ENCODE peak calls at places on chromosomes 6 and 20, in ten cellular contexts. One of them, this sample, is unnamed.

GRCh38 chr6:36427781-36428345 is 14.8 kb downstream of the PXT1 start:
- DNase-seq in bronchial epithelial cell: peak; percentile 46
- DNase-seq in MM.1S: no peak
- DNase-seq in suprapubic skin: no peak
- DNase-seq in stomach: no peak
- DNase-seq in cardiac muscle cell: no peak
- DNase-seq in adrenal gland: no peak
- DNase-seq in AG10803: peak; percentile 53
- DNase-seq in BE2C: no peak
- DNase-seq in left lung: no peak
- DNase-seq in this sample: no peak

GRCh38 chr6:43717822-43718221 is 30.2 kb upstream of the MRPS18A start:
- DNase-seq in bronchial epithelial cell: no peak
- DNase-seq in MM.1S: no peak
- DNase-seq in suprapubic skin: no peak
- DNase-seq in stomach: no peak
- DNase-seq in cardiac muscle cell: no peak
- DNase-seq in adrenal gland: no peak
- DNase-seq in AG10803: no peak
- DNase-seq in BE2C: no peak
- DNase-seq in left lung: no peak
- DNase-seq in this sample: no peak

GRCh38 chr6:168616807-168617756 is 176.1 kb downstream of the SMOC2 start:
- DNase-seq in bronchial epithelial cell: no peak
- DNase-seq in MM.1S: no peak
- DNase-seq in suprapubic skin: no peak
- DNase-seq in stomach: no peak
- DNase-seq in cardiac muscle cell: no peak
- DNase-seq in adrenal gland: no peak
- DNase-seq in AG10803: no peak
- DNase-seq in BE2C: no peak
- DNase-seq in left lung: no peak
- DNase-seq in this sample: no peak

GRCh38 chr6:20400476-20401402 is 940 bp upstream of the E2F3 start:
- DNase-seq in bronchial epithelial cell: peak; percentile 64
- DNase-seq in MM.1S: peak; percentile 26
- DNase-seq in suprapubic skin: peak; percentile 69
- DNase-seq in stomach: no peak
- DNase-seq in cardiac muscle cell: peak; percentile 81
- DNase-seq in adrenal gland: peak; percentile 21
- DNase-seq in AG10803: peak; percentile 24
- DNase-seq in BE2C: peak; percentile 75
- DNase-seq in left lung: peak; percentile 83
- DNase-seq in this sample: no peak

GRCh38 chr20:24470031-24470781 is 777 bp downstream of the SYNDIG1 start:
- DNase-seq in bronchial epithelial cell: no peak
- DNase-seq in MM.1S: peak; percentile 49
- DNase-seq in suprapubic skin: no peak
- DNase-seq in stomach: no peak
- DNase-seq in cardiac muscle cell: peak; percentile 54
- DNase-seq in adrenal gland: no peak
- DNase-seq in AG10803: no peak
- DNase-seq in BE2C: no peak
- DNase-seq in left lung: peak; percentile 79
- DNase-seq in this sample: no peak

GRCh38 chr6:63543982-63544381 is 28.3 kb upstream of the LOC128125822 start:
- DNase-seq in bronchial epithelial cell: no peak
- DNase-seq in MM.1S: no peak
- DNase-seq in suprapubic skin: no peak
- DNase-seq in stomach: no peak
- DNase-seq in cardiac muscle cell: no peak
- DNase-seq in adrenal gland: no peak
- DNase-seq in AG10803: no peak
- DNase-seq in BE2C: no peak
- DNase-seq in left lung: no peak
- DNase-seq in this sample: no peak

GRCh38 chr6:24251339-24251738 is 106.5 kb downstream of the DCDC2 start:
- DNase-seq in bronchial epithelial cell: no peak
- DNase-seq in MM.1S: no peak
- DNase-seq in suprapubic skin: no peak
- DNase-seq in stomach: no peak
- DNase-seq in cardiac muscle cell: no peak
- DNase-seq in adrenal gland: no peak
- DNase-seq in AG10803: no peak
- DNase-seq in BE2C: no peak
- DNase-seq in left lung: no peak
- DNase-seq in this sample: no peak

GRCh38 chr20:3777726-3778629 is 3.3 kb downstream of the SPEF1 start:
- DNase-seq in bronchial epithelial cell: peak; percentile 26
- DNase-seq in MM.1S: no peak
- DNase-seq in suprapubic skin: no peak
- DNase-seq in stomach: peak; percentile 62
- DNase-seq in cardiac muscle cell: peak; percentile 37
- DNase-seq in adrenal gland: no peak
- DNase-seq in AG10803: peak; percentile 36
- DNase-seq in BE2C: peak; percentile 67
- DNase-seq in left lung: peak; percentile 96
- DNase-seq in this sample: no peak

GRCh38 chr6:42390228-42390934 is 61.3 kb downstream of the TRERF1 start:
- DNase-seq in bronchial epithelial cell: no peak
- DNase-seq in MM.1S: no peak
- DNase-seq in suprapubic skin: no peak
- DNase-seq in stomach: no peak
- DNase-seq in cardiac muscle cell: no peak
- DNase-seq in adrenal gland: no peak
- DNase-seq in AG10803: no peak
- DNase-seq in BE2C: no peak
- DNase-seq in left lung: no peak
- DNase-seq in this sample: no peak

GRCh38 chr6:31639449-31639861 is 13.0 kb downstream of the BAG6 start:
- DNase-seq in bronchial epithelial cell: no peak
- DNase-seq in MM.1S: no peak
- DNase-seq in suprapubic skin: no peak
- DNase-seq in stomach: no peak
- DNase-seq in cardiac muscle cell: no peak
- DNase-seq in adrenal gland: no peak
- DNase-seq in AG10803: peak; percentile 69
- DNase-seq in BE2C: no peak
- DNase-seq in left lung: no peak
- DNase-seq in this sample: no peak

GRCh38 chr6:160692369-160692959 is 9.6 kb upstream of the PLG start:
- DNase-seq in bronchial epithelial cell: no peak
- DNase-seq in MM.1S: no peak
- DNase-seq in suprapubic skin: no peak
- DNase-seq in stomach: no peak
- DNase-seq in cardiac muscle cell: no peak
- DNase-seq in adrenal gland: no peak
- DNase-seq in AG10803: no peak
- DNase-seq in BE2C: no peak
- DNase-seq in left lung: no peak
- DNase-seq in this sample: no peak

GRCh38 chr6:127515234-127515793 is 3.8 kb downstream of the MTCL3 start:
- DNase-seq in bronchial epithelial cell: no peak
- DNase-seq in MM.1S: no peak
- DNase-seq in suprapubic skin: no peak
- DNase-seq in stomach: no peak
- DNase-seq in cardiac muscle cell: peak; percentile 64
- DNase-seq in adrenal gland: no peak
- DNase-seq in AG10803: no peak
- DNase-seq in BE2C: no peak
- DNase-seq in left lung: no peak
- DNase-seq in this sample: no peak

GRCh38 chr6:8065519-8065911 is 1.3 kb upstream of the BLOC1S5 start:
- DNase-seq in bronchial epithelial cell: peak; percentile 54
- DNase-seq in MM.1S: no peak
- DNase-seq in suprapubic skin: no peak
- DNase-seq in stomach: no peak
- DNase-seq in cardiac muscle cell: no peak
- DNase-seq in adrenal gland: no peak
- DNase-seq in AG10803: no peak
- DNase-seq in BE2C: no peak
- DNase-seq in left lung: no peak
- DNase-seq in this sample: no peak

GRCh38 chr20:18404172-18404571 is 62.7 kb downstream of the DZANK1 start:
- DNase-seq in bronchial epithelial cell: no peak
- DNase-seq in MM.1S: no peak
- DNase-seq in suprapubic skin: no peak
- DNase-seq in stomach: no peak
- DNase-seq in cardiac muscle cell: no peak
- DNase-seq in adrenal gland: no peak
- DNase-seq in AG10803: peak; percentile 28
- DNase-seq in BE2C: no peak
- DNase-seq in left lung: no peak
- DNase-seq in this sample: no peak

GRCh38 chr20:40703981-40704530 is 15.0 kb upstream of the MAFB start:
- DNase-seq in bronchial epithelial cell: no peak
- DNase-seq in MM.1S: no peak
- DNase-seq in suprapubic skin: no peak
- DNase-seq in stomach: no peak
- DNase-seq in cardiac muscle cell: no peak
- DNase-seq in adrenal gland: no peak
- DNase-seq in AG10803: no peak
- DNase-seq in BE2C: no peak
- DNase-seq in left lung: no peak
- DNase-seq in this sample: no peak

GRCh38 chr20:61436268-61436667 is 184.2 kb downstream of the CDH4 start:
- DNase-seq in bronchial epithelial cell: peak; percentile 71
- DNase-seq in MM.1S: no peak
- DNase-seq in suprapubic skin: no peak
- DNase-seq in stomach: no peak
- DNase-seq in cardiac muscle cell: no peak
- DNase-seq in adrenal gland: no peak
- DNase-seq in AG10803: peak; percentile 79
- DNase-seq in BE2C: no peak
- DNase-seq in left lung: no peak
- DNase-seq in this sample: no peak

GRCh38 chr20:14897608-14898007 is 560.2 kb upstream of the FLRT3 start:
- DNase-seq in bronchial epithelial cell: no peak
- DNase-seq in MM.1S: no peak
- DNase-seq in suprapubic skin: no peak
- DNase-seq in stomach: no peak
- DNase-seq in cardiac muscle cell: no peak
- DNase-seq in adrenal gland: no peak
- DNase-seq in AG10803: no peak
- DNase-seq in BE2C: no peak
- DNase-seq in left lung: no peak
- DNase-seq in this sample: no peak

GRCh38 chr6:57246307-57246706 is 24.2 kb upstream of the RAB23 start:
- DNase-seq in bronchial epithelial cell: no peak
- DNase-seq in MM.1S: no peak
- DNase-seq in suprapubic skin: no peak
- DNase-seq in stomach: no peak
- DNase-seq in cardiac muscle cell: no peak
- DNase-seq in adrenal gland: no peak
- DNase-seq in AG10803: no peak
- DNase-seq in BE2C: no peak
- DNase-seq in left lung: no peak
- DNase-seq in this sample: no peak

GRCh38 chr6:71419954-71420692 is 131.5 kb downstream of the OGFRL1 start:
- DNase-seq in bronchial epithelial cell: no peak
- DNase-seq in MM.1S: peak; percentile 21
- DNase-seq in suprapubic skin: peak; percentile 69
- DNase-seq in stomach: peak; percentile 61
- DNase-seq in cardiac muscle cell: peak; percentile 79
- DNase-seq in adrenal gland: peak; percentile 61
- DNase-seq in AG10803: peak; percentile 49
- DNase-seq in BE2C: peak; percentile 48
- DNase-seq in left lung: peak; percentile 84
- DNase-seq in this sample: no peak
- H3K4me3 ChIP-seq in bronchial epithelial cell: peak overlapping the region; percentile 95
- H3K4me3 ChIP-seq in MM.1S: peak overlapping the region; percentile 72
- H3K4me3 ChIP-seq in suprapubic skin: peak overlapping the region; percentile 78
- H3K4me3 ChIP-seq in stomach: peak overlapping the region; percentile 78
- H3K4me3 ChIP-seq in cardiac muscle cell: peak overlapping the region; percentile 80
- H3K4me3 ChIP-seq in adrenal gland: peak overlapping the region; percentile 51
- H3K4me3 ChIP-seq in AG10803: peak overlapping the region; percentile 79
- H3K4me3 ChIP-seq in BE2C: peak overlapping the region; percentile 77
- H3K4me3 ChIP-seq in left lung: peak overlapping the region; percentile 57
- H3K4me3 ChIP-seq in this sample: peak overlapping the region; percentile 85

DNA sequence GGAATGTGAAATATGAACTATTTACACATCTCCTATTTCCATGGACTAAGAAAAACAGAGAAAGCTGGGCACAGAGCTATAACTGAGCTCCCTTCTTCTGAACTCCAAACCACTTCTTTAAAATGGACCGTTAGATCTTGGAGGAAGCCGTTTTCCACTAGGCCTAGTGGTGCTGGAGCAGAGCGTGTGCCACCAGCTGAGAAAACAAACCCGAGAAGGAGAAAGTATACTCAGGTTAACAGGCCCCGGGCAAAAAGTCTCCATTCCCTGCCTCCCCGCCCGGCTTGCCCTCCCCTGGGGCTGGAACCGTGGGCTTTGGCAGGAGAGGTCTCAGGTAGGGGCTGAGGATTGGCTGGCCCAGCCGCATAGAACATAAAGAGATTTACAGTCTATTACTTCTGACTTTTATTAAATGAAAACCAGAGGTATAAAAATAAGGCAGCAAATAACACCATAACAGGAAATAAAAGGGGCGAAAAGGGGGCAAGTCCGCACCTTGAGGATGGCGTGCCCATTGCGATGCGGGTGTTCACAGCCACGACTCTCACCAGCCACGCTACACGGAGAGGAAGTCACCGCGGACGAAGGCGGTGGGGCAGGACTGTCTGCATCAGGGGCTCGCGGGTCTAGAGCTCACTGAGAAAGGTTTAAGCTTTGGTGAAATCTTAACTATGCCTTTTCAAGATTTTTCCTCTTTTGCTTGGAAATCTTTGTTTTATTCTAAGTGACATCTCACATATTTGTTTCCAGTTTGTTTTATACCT is 191.2 kb upstream of the GMDS start:
- DNase-seq in bronchial epithelial cell: no peak
- DNase-seq in MM.1S: no peak
- DNase-seq in suprapubic skin: no peak
- DNase-seq in stomach: no peak
- DNase-seq in cardiac muscle cell: no peak
- DNase-seq in adrenal gland: no peak
- DNase-seq in AG10803: no peak
- DNase-seq in BE2C: no peak
- DNase-seq in left lung: no peak
- DNase-seq in this sample: no peak
- TF ChIP-seq CTCF in bronchial epithelial cell: no peak
- TF ChIP-seq CTCF in MM.1S: no peak
- TF ChIP-seq CTCF in suprapubic skin: no peak
- TF ChIP-seq CTCF in stomach: no peak
- TF ChIP-seq CTCF in cardiac muscle cell: no peak
- TF ChIP-seq CTCF in adrenal gland: no peak
- TF ChIP-seq CTCF in AG10803: no peak
- TF ChIP-seq CTCF in BE2C: no peak
- TF ChIP-seq CTCF in left lung: no peak
- TF ChIP-seq CTCF in this sample: no peak

GRCh38 chr20:52971498-52972189 is 514 bp upstream of the TSHZ2 start:
- DNase-seq in bronchial epithelial cell: no peak
- DNase-seq in MM.1S: no peak
- DNase-seq in suprapubic skin: no peak
- DNase-seq in stomach: no peak
- DNase-seq in cardiac muscle cell: no peak
- DNase-seq in adrenal gland: peak; percentile 30
- DNase-seq in AG10803: no peak
- DNase-seq in BE2C: no peak
- DNase-seq in left lung: no peak
- DNase-seq in this sample: no peak
- H3K4me3 ChIP-seq in bronchial epithelial cell: peak overlapping the region; percentile 77
- H3K4me3 ChIP-seq in MM.1S: peak overlapping the region; percentile 78
- H3K4me3 ChIP-seq in suprapubic skin: peak overlapping the region; percentile 60
- H3K4me3 ChIP-seq in stomach: peak overlapping the region; percentile 49
- H3K4me3 ChIP-seq in cardiac muscle cell: peak overlapping the region; percentile 93
- H3K4me3 ChIP-seq in adrenal gland: no peak overlapping the region
- H3K4me3 ChIP-seq in AG10803: peak overlapping the region; percentile 75
- H3K4me3 ChIP-seq in BE2C: no peak overlapping the region
- H3K4me3 ChIP-seq in left lung: peak overlapping the region; percentile 34
- H3K4me3 ChIP-seq in this sample: peak overlapping the region; percentile 47

GRCh38 chr20:57498425-57499400 is 26.2 kb downstream of the CTCFL start:
- DNase-seq in bronchial epithelial cell: peak; percentile 15
- DNase-seq in MM.1S: peak; percentile 88
- DNase-seq in suprapubic skin: no peak
- DNase-seq in stomach: no peak
- DNase-seq in cardiac muscle cell: peak; percentile 78
- DNase-seq in adrenal gland: no peak
- DNase-seq in AG10803: peak; percentile 21
- DNase-seq in BE2C: peak; percentile 59
- DNase-seq in left lung: no peak
- DNase-seq in this sample: no peak
- TF ChIP-seq CTCF in bronchial epithelial cell: peak; percentile 54
- TF ChIP-seq CTCF in MM.1S: peak; percentile 70
- TF ChIP-seq CTCF in suprapubic skin: no peak
- TF ChIP-seq CTCF in stomach: no peak
- TF ChIP-seq CTCF in cardiac muscle cell: peak; percentile 50
- TF ChIP-seq CTCF in adrenal gland: peak; percentile 17
- TF ChIP-seq CTCF in AG10803: peak; percentile 51
- TF ChIP-seq CTCF in BE2C: peak; percentile 68
- TF ChIP-seq CTCF in left lung: no peak
- TF ChIP-seq CTCF in this sample: peak; percentile 48